ENCODE peak calls at places on chromosome 16, in nine cellular contexts. J, Z, N, F, D, U, Q, O and S are unnamed samples.

GRCh38 chr16:81641403-81642106 is 137.5 kb upstream of the PLCG2 start:
- DNase-seq in F (no peak), Z (no peak), N (peak; percentile 26), O (no peak), Q (no peak), D (no peak), U (no peak), J (no peak), S (no peak)

GRCh38 chr16:57694556-57695377 is at the start of gene DRC7:
- DNase-seq in Q (peak; percentile 30), J (peak; percentile 32), F (no peak), O (no peak), D (peak; percentile 47), Z (no peak), N (peak; percentile 85), U (peak; percentile 73), S (peak; percentile 24)

GRCh38 chr16:58464047-58464915 is 35.7 kb upstream of the NDRG4 start:
- DNase-seq in F (no peak), Q (no peak), J (peak; percentile 40), N (peak; percentile 77), U (no peak), D (no peak), O (no peak), Z (no peak), S (no peak)

GRCh38 chr16:23497543-23497868 is 12.8 kb downstream of the GGA2 start:
- DNase-seq in Z (no peak), U (no peak), J (no peak), N (no peak), D (no peak), F (no peak), Q (no peak), O (no peak), S (no peak)

GRCh38 chr16:84555418-84556196 is 51.1 kb upstream of the MEAK7 start:
- DNase-seq in Z (no peak), N (no peak), Q (no peak), F (no peak), J (no peak), U (no peak), O (no peak), D (no peak), S (no peak)

GRCh38 chr16:2673066-2673999 is 9.0 kb upstream of the KCTD5 start:
- DNase-seq in Q (peak; percentile 93), U (peak; percentile 96), J (peak; percentile 94), Z (peak; percentile 85), D (peak; percentile 76), O (peak; percentile 71), N (peak; percentile 99), F (peak; percentile 96), S (peak; percentile 91)

GRCh38 chr16:56836410-56836834 is 28.6 kb upstream of the SLC12A3 start:
- DNase-seq in U (no peak), D (no peak), J (no peak), F (no peak), N (no peak), Z (no peak), Q (no peak), O (no peak), S (no peak)

GRCh38 chr16:65200857-65201256 is 79.0 kb upstream of the CDH11 start:
- DNase-seq in O (no peak), F (no peak), N (no peak), Q (no peak), J (no peak), Z (no peak), U (no peak), D (peak; percentile 44), S (no peak)

GRCh38 chr16:58306327-58306726 is 11.5 kb upstream of the PRSS54 start:
- DNase-seq in N (no peak), D (peak; percentile 64), Z (no peak), F (no peak), U (no peak), J (no peak), Q (no peak), O (no peak), S (peak; percentile 11)

GRCh38 chr16:75264531-75264998 is 13.1 kb upstream of the BCAR1 start:
- DNase-seq in Q (no peak), N (no peak), J (peak; percentile 61), O (no peak), U (no peak), F (peak; percentile 64), Z (peak; percentile 48), D (no peak), S (no peak)

GRCh38 chr16:58494981-58495860 is 4.7 kb upstream of the NDRG4 start:
- DNase-seq in F (peak; percentile 59), Q (no peak), Z (peak; percentile 88), D (peak; percentile 85), O (no peak), U (peak; percentile 89), N (peak; percentile 85), J (peak; percentile 86), S (peak; percentile 99)

GRCh38 chr16:83937922-83938875 is 14.8 kb upstream of the OSGIN1 start:
- DNase-seq in J (no peak), N (no peak), O (no peak), Z (no peak), Q (no peak), F (no peak), D (peak; percentile 7), U (no peak), S (no peak)

GRCh38 chr16:75279277-75279676 is 27.9 kb upstream of the BCAR1 start:
- DNase-seq in U (no peak), O (no peak), Z (no peak), N (no peak), F (no peak), J (no peak), Q (no peak), D (no peak), S (no peak)

GRCh38 chr16:53773150-53773846 is 69.3 kb downstream of the FTO start:
- DNase-seq in Q (peak; percentile 43), J (peak; percentile 24), O (no peak), U (peak; percentile 29), Z (peak; percentile 28), F (no peak), N (peak; percentile 82), D (peak; percentile 79), S (peak; percentile 74)

GRCh38 chr16:31029272-31029671 is 4.1 kb upstream of the STX4 start:
- DNase-seq in O (no peak), D (no peak), Q (no peak), U (no peak), N (no peak), Z (no peak), J (no peak), F (no peak), S (no peak)

GRCh38 chr16:31033709-31034492 is 543 bp downstream of the STX4 start:
- DNase-seq in Z (peak; percentile 94), N (peak; percentile 88), O (peak; percentile 24), U (peak; percentile 94), Q (peak; percentile 92), F (peak; percentile 90), D (peak; percentile 73), J (peak; percentile 93), S (peak; percentile 67)

GRCh38 chr16:31038993-31039392 is 5.6 kb downstream of the STX4 start:
- DNase-seq in J (no peak), F (no peak), O (no peak), U (no peak), Q (no peak), Z (no peak), D (no peak), N (no peak), S (no peak)

GRCh38 chr16:31032736-31033708 is at the start of gene STX4:
- DNase-seq in Q (peak; percentile 98), J (peak; percentile 98), Z (peak; percentile 97), U (peak; percentile 96), D (peak; percentile 87), F (peak; percentile 98), O (peak; percentile 91), N (peak; percentile 96), S (peak; percentile 99)
- TF ChIP-seq CTCF in Q (no peak), J (no peak), Z (peak; percentile 45), U (no peak), D (no peak), F (no peak), O (no peak), N (no peak), S (peak; percentile 8)

DNA sequence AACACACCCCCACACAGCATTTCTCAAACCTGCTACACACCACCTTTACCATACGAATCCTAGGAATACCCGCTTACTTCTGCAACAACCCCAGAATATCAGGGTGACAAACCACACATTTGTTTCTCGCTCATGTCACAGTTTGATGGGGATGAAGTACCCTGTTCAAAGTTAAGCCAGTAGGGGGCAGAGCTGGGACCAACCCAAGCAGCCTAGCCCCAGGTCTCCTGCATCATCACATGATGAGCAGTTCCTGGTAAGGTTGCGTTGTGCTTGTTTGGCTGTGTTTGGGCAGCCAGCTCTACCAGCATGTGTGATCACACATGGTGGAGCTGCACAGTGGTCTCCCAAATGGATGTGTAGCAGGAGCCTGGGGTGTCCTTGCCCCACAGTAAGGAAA is 103.6 kb upstream of the C16orf82 start:
- DNase-seq in F (no peak), Z (no peak), Q (no peak), D (no peak), J (no peak), U (no peak), O (no peak), N (peak; percentile 4), S (no peak)
- TF ChIP-seq CTCF in F (no peak), Z (no peak), Q (no peak), D (no peak), J (no peak), U (no peak), O (no peak), N (peak; percentile 9), S (peak; percentile 76)

DNA sequence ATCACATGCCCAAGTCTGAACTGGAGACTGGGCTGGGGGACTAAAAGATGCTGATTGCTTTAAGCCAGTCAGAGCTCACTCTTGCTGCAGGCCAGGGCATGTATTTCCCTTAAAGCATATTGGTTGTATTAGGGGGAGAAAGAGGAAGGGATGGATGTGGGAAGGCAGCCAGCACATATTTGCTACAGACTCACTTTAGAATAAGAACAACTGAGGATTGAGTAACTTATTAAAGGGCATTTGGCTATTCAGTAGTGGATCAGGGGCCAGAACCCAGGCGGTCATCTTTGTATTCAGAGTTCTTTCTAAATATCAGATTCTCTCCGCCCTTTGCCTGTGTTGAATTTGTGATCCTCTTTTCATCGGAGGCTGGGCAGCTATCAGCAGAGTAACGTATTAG is 231.7 kb downstream of the HAPSTR1 start:
- DNase-seq in D (peak; percentile 20), F (no peak), N (no peak), O (no peak), Q (no peak), U (no peak), Z (no peak), J (no peak), S (no peak)
- TF ChIP-seq CTCF in D (no peak), F (no peak), N (no peak), O (no peak), Q (no peak), U (no peak), Z (no peak), J (no peak), S (no peak)

GRCh38 chr16:4350787-4351659 is at the start of gene PAM16:
- DNase-seq in J (peak; percentile 97), F (peak; percentile 99), U (peak; percentile 98), Z (peak; percentile 94), O (peak; percentile 74), Q (peak; percentile 94), D (peak; percentile 81), N (peak; percentile 98), S (peak; percentile 88)
- TF ChIP-seq CTCF in J (no peak), F (no peak), U (no peak), Z (peak; percentile 34), O (no peak), Q (no peak), D (peak; percentile 2), N (no peak), S (peak; percentile 53)